ENCODE peak calls at places on chromosome 12, in six cellular contexts. M is GM23338, A is cardiac muscle cell, O is tibial nerve, B is right lobe of liver, V is psoas muscle. E is an unnamed sample.
A peak's percentile ranks its signal among the peaks of the same experiment; 100 is the strongest.

GRCh38 chr12:57611116-57611809 is at the start of gene ARHGEF25:
- DNase-seq in M (peak; percentile 81), A (peak; percentile 73), O (peak; percentile 49), B (no peak), V (peak; percentile 82), E (peak; percentile 62)

GRCh38 chr12:88925370-88925915 is 345.2 kb upstream of the KITLG start:
- DNase-seq in M (no peak), A (no peak), O (no peak), B (no peak), V (no peak), E (no peak)

GRCh38 chr12:117178301-117178700 is 12.0 kb downstream of the FBXO21 start:
- DNase-seq in M (no peak), A (no peak), O (no peak), B (no peak), V (no peak), E (no peak)

GRCh38 chr12:7588703-7589329 is 76.9 kb downstream of the APOBEC1 start:
- DNase-seq in M (peak; percentile 77), A (peak; percentile 31), O (peak; percentile 22), B (no peak), V (no peak), E (peak; percentile 11)

GRCh38 chr12:12784911-12785814 is at the start of gene APOLD1:
- DNase-seq in M (peak; percentile 69), A (peak; percentile 29), O (no peak), B (no peak), V (peak; percentile 66), E (no peak)

GRCh38 chr12:8622681-8623080 is 10.0 kb upstream of the AICDA start:
- DNase-seq in M (no peak), A (no peak), O (no peak), B (no peak), V (no peak), E (no peak)

GRCh38 chr12:5739862-5740370 is 205.1 kb downstream of the ANO2 start:
- DNase-seq in M (no peak), A (no peak), O (no peak), B (no peak), V (no peak), E (no peak)

GRCh38 chr12:43655586-43655985 is 103.0 kb downstream of the PUS7L start:
- DNase-seq in M (no peak), A (peak; percentile 23), O (no peak), B (no peak), V (no peak), E (no peak)

GRCh38 chr12:122216445-122216844 is 9.4 kb downstream of the DIABLO start:
- DNase-seq in M (no peak), A (no peak), O (no peak), B (no peak), V (no peak), E (no peak)

GRCh38 chr12:106645074-106645421 is 62.2 kb downstream of the RFX4 start:
- DNase-seq in M (no peak), A (peak; percentile 60), O (peak; percentile 80), B (peak; percentile 69), V (peak; percentile 72), E (peak; percentile 82)

GRCh38 chr12:93705237-93705636 is 28.1 kb downstream of the CRADD start:
- DNase-seq in M (no peak), A (no peak), O (no peak), B (no peak), V (no peak), E (no peak)

GRCh38 chr12:24015771-24016170 is 66.3 kb upstream of the SOX5 start:
- DNase-seq in M (no peak), A (no peak), O (no peak), B (no peak), V (no peak), E (no peak)

GRCh38 chr12:7555752-7556151 is 52.2 kb upstream of the CD163 start:
- DNase-seq in M (peak; percentile 7), A (peak; percentile 19), O (no peak), B (no peak), V (no peak), E (no peak)

GRCh38 chr12:26701604-26702215 is 131.3 kb downstream of the ITPR2 start:
- DNase-seq in M (peak; percentile 74), A (peak; percentile 69), O (no peak), B (no peak), V (no peak), E (no peak)

GRCh38 chr12:80632835-80633234 is 74.6 kb upstream of the MYF6 start:
- DNase-seq in M (peak; percentile 89), A (no peak), O (no peak), B (no peak), V (peak; percentile 49), E (no peak)

GRCh38 chr12:128982933-128983332 is 129.7 kb downstream of the GLT1D1 start:
- DNase-seq in M (no peak), A (no peak), O (no peak), B (no peak), V (no peak), E (no peak)

GRCh38 chr12:118259079-118259478 is 113.6 kb downstream of the TAOK3 start:
- DNase-seq in M (no peak), A (peak; percentile 5), O (no peak), B (no peak), V (no peak), E (no peak)

GRCh38 chr12:113359133-113359938 is 949 bp downstream of the PLBD2 start:
- DNase-seq in M (no peak), A (peak; percentile 53), O (no peak), B (no peak), V (peak; percentile 81), E (peak; percentile 79)

GRCh38 chr12:64219135-64219534 is 3.0 kb downstream of the KICS2 start:
- DNase-seq in M (peak; percentile 22), A (no peak), O (no peak), B (no peak), V (no peak), E (no peak)

GRCh38 chr12:128570191-128571065 is 253.3 kb downstream of the SLC15A4 start:
- DNase-seq in M (no peak), A (no peak), O (no peak), B (no peak), V (no peak), E (no peak)

GRCh38 chr12:60845696-60846095 is 1249.9 kb downstream of the SLC16A7 start:
- DNase-seq in M (no peak), A (no peak), O (no peak), B (no peak), V (no peak), E (no peak)

GRCh38 chr12:123436017-123436964 is at the start of gene RILPL2:
- DNase-seq in M (peak; percentile 84), A (peak; percentile 92), O (peak; percentile 83), B (peak; percentile 95), V (peak; percentile 94), E (peak; percentile 81)

GRCh38 chr12:27018071-27018470 is 3.9 kb upstream of the TM7SF3 start:
- DNase-seq in M (no peak), A (no peak), O (no peak), B (no peak), V (no peak), E (no peak)

GRCh38 chr12:67069451-67070306 is 199.5 kb upstream of the CAND1 start:
- DNase-seq in M (peak; percentile 87), A (peak; percentile 8), O (no peak), B (no peak), V (peak; percentile 48), E (no peak)

GRCh38 chr12:106246891-106247730 is 709 bp downstream of the CKAP4 start:
- DNase-seq in M (peak; percentile 56), A (peak; percentile 78), O (peak; percentile 49), B (peak; percentile 82), V (peak; percentile 90), E (no peak)

GRCh38 chr12:108846320-108846719 is 11.1 kb downstream of the SSH1 start:
- DNase-seq in M (no peak), A (no peak), O (no peak), B (no peak), V (peak; percentile 86), E (peak; percentile 86)

GRCh38 chr12:31337952-31338351 is 12.0 kb upstream of the SINHCAF start:
- DNase-seq in M (no peak), A (no peak), O (no peak), B (no peak), V (no peak), E (no peak)

GRCh38 chr12:31342314-31342713 is 16.4 kb upstream of the SINHCAF start:
- DNase-seq in M (no peak), A (no peak), O (no peak), B (no peak), V (no peak), E (no peak)

GRCh38 chr12:31346211-31346610 is 20.3 kb upstream of the SINHCAF start:
- DNase-seq in M (no peak), A (no peak), O (no peak), B (no peak), V (no peak), E (no peak)

GRCh38 chr12:31339831-31340622 is 14.1 kb upstream of the SINHCAF start:
- DNase-seq in M (peak; percentile 87), A (no peak), O (no peak), B (no peak), V (no peak), E (no peak)

DNA sequence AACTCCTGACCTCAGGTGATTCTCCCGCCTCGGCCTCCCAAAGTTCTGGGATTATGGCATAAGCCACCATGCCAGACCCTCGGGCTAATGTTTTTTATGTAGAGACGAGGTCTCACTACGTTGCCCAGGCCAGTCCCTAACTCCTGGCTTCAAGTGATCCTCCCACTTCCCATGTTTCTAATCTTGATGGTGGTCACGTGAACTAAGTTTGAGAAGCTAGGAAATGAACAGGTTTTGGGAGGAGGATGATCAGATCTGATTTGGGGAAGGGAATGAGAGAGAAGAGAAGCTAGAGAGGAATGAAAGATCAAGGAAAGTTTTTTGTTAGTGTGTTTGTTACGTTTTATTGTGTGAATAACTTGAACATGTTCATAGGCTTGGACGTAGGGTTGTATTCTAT is 17.2 kb upstream of the SINHCAF start:
- DNase-seq in M (no peak), A (no peak), O (no peak), B (no peak), V (no peak), E (no peak)
- H3K27ac ChIP-seq in M (no peak overlapping the region), A (no peak overlapping the region), O (no peak overlapping the region), B (no peak overlapping the region), V (no peak overlapping the region), E (no peak overlapping the region)

GRCh38 chr12:95164656-95165055 is 52.6 kb downstream of the FGD6 start:
- DNase-seq in M (no peak), A (peak; percentile 54), O (no peak), B (no peak), V (no peak), E (no peak)
- H3K27ac ChIP-seq in M (no peak overlapping the region), A (no peak overlapping the region), O (no peak overlapping the region), B (no peak overlapping the region), V (no peak overlapping the region), E (no peak overlapping the region)

GRCh38 chr12:112133418-112133817 is 8.1 kb downstream of the TRAFD1 start:
- DNase-seq in M (no peak), A (no peak), O (no peak), B (no peak), V (no peak), E (no peak)
- H3K27ac ChIP-seq in M (no peak overlapping the region), A (no peak overlapping the region), O (no peak overlapping the region), B (no peak overlapping the region), V (peak overlapping the region; percentile 49), E (no peak overlapping the region)

GRCh38 chr12:120844297-120844696 is 59.9 kb downstream of the SPPL3 start:
- DNase-seq in M (no peak), A (no peak), O (no peak), B (no peak), V (no peak), E (no peak)
- H3K27ac ChIP-seq in M (no peak overlapping the region), A (peak overlapping the region; percentile 80), O (no peak overlapping the region), B (peak overlapping the region; percentile 51), V (no peak overlapping the region), E (peak overlapping the region; percentile 84)

GRCh38 chr12:59595097-59595496 is 732 bp upstream of the SLC16A7 start:
- DNase-seq in M (no peak), A (no peak), O (no peak), B (no peak), V (no peak), E (no peak)
- H3K27ac ChIP-seq in M (no peak overlapping the region), A (no peak overlapping the region), O (peak overlapping the region; percentile 95), B (peak overlapping the region; percentile 87), V (peak overlapping the region; percentile 84), E (peak overlapping the region; percentile 91)

GRCh38 chr12:76080017-76080728 is 4.3 kb downstream of the NAP1L1 start:
- DNase-seq in M (no peak), A (no peak), O (no peak), B (no peak), V (no peak), E (no peak)
- H3K27ac ChIP-seq in M (no peak overlapping the region), A (peak overlapping the region; percentile 44), O (no peak overlapping the region), B (no peak overlapping the region), V (no peak overlapping the region), E (no peak overlapping the region)